ENCODE peak calls at places on chromosome 21, in eight cellular contexts. G is CD4-positive, alpha-beta T cell; A is HS-5; Y is nucleus accumbens; M is CD8-positive, alpha-beta memory T cell; Z is HTR-8/SVneo; O is memory B cell; S is progenitor cell of endocrine pancreas. H is an unnamed sample.

GRCh38 chr21:44995257-44995941 is 55.6 kb downstream of the SLX9 start:
- DNase-seq in Y (no peak), Z (no peak), G (no peak), O (no peak), S (no peak), M (no peak), A (no peak), H (no peak)

GRCh38 chr21:34688715-34689114 is 19.9 kb downstream of the CLIC6 start:
- DNase-seq in O (no peak), M (no peak), A (no peak), G (no peak), S (no peak), Y (no peak), Z (no peak), H (no peak)

GRCh38 chr21:40173833-40174232 is 306.6 kb downstream of the PCP4 start:
- DNase-seq in G (no peak), Z (no peak), M (no peak), S (no peak), Y (no peak), A (no peak), O (no peak), H (no peak)

GRCh38 chr21:32991299-32991850 is 34.4 kb upstream of the OLIG2 start:
- DNase-seq in G (no peak), S (no peak), M (no peak), Y (no peak), Z (no peak), O (no peak), A (no peak), H (no peak)

GRCh38 chr21:28177008-28177603 is 815.6 kb downstream of the LTN1 start:
- DNase-seq in O (no peak), Z (no peak), S (no peak), Y (no peak), G (no peak), M (no peak), A (no peak), H (no peak)

GRCh38 chr21:39313457-39314154 is at the start of gene BRWD1:
- DNase-seq in S (peak), Z (peak), G (peak), Y (peak), M (peak), A (peak), O (peak), H (peak)

GRCh38 chr21:39073717-39074116 is 109.5 kb downstream of the PSMG1 start:
- DNase-seq in A (no peak), O (no peak), M (no peak), S (no peak), G (no peak), Y (peak), Z (no peak), H (no peak)

GRCh38 chr21:37451446-37451845 is 84.9 kb downstream of the DYRK1A start:
- DNase-seq in Y (no peak), Z (no peak), G (no peak), A (no peak), S (no peak), M (no peak), O (no peak), H (no peak)

GRCh38 chr21:46111857-46112730 is 14.2 kb downstream of the COL6A2 start:
- DNase-seq in A (no peak), S (peak), M (no peak), O (no peak), Z (no peak), Y (no peak), G (no peak), H (no peak)

GRCh38 chr21:33394260-33394659 is 9.0 kb upstream of the IFNGR2 start:
- DNase-seq in M (no peak), G (no peak), Z (no peak), A (no peak), O (no peak), Y (no peak), S (no peak), H (peak)

GRCh38 chr21:44253832-44254700 is 7.6 kb downstream of the DNMT3L start:
- DNase-seq in O (no peak), S (no peak), M (no peak), Y (no peak), Z (no peak), A (no peak), G (no peak), H (no peak)

GRCh38 chr21:36693144-36694040 is 5.5 kb upstream of the SIM2 start:
- DNase-seq in G (no peak), Z (no peak), O (no peak), S (no peak), M (no peak), A (no peak), Y (no peak), H (no peak)

GRCh38 chr21:14542638-14543037 is 3.5 kb downstream of the SAMSN1 start:
- DNase-seq in O (no peak), A (no peak), S (no peak), M (no peak), Y (no peak), Z (no peak), G (no peak), H (peak)

GRCh38 chr21:34199121-34199910 is 125.9 kb downstream of the MRPS6 start:
- DNase-seq in A (no peak), Y (no peak), O (no peak), G (no peak), S (no peak), Z (no peak), M (no peak), H (no peak)

GRCh38 chr21:17387030-17387617 is 125.7 kb upstream of the CXADR start:
- DNase-seq in A (peak), O (peak), Z (peak), Y (peak), S (peak), M (peak), G (peak), H (peak)

GRCh38 chr21:44650265-44650972 is 4.0 kb downstream of the KRTAP12-4 start:
- DNase-seq in G (no peak), Y (no peak), S (no peak), Z (no peak), M (no peak), A (no peak), O (no peak), H (no peak)

GRCh38 chr21:31760931-31761330 is 29.0 kb upstream of the SCAF4 start:
- DNase-seq in G (no peak), M (no peak), Y (no peak), O (no peak), A (no peak), Z (no peak), S (no peak), H (no peak)

GRCh38 chr21:45322231-45322959 is 34.7 kb upstream of the POFUT2 start:
- DNase-seq in O (no peak), Z (no peak), S (no peak), M (peak), G (peak), A (no peak), Y (no peak), H (no peak)

GRCh38 chr21:43975469-43976098 is 36.5 kb upstream of the TRAPPC10 start:
- DNase-seq in M (peak), Z (peak), S (peak), A (peak), G (peak), O (peak), Y (peak), H (peak)

GRCh38 chr21:41832230-41833137 is 46.7 kb downstream of the PRDM15 start:
- DNase-seq in Y (no peak), M (no peak), O (no peak), G (no peak), Z (no peak), S (no peak), A (no peak), H (no peak)